ENCODE peak calls at places on chromosomes 11 and 22, in nine cellular contexts. U is HuH-7.5; A is activated T-cell treated with anti-CD3 and anti-CD28 coated beads for 24 hours; J is BJ; M is AG09309; V is GDM1; E is stimulated activated CD4-positive, alpha-beta T cell treated with anti-CD3 and anti-CD28 coated beads, Interleukin-2, amount 100 ng/mL, for 48 hours; L is psoas muscle; Q is neural crest cell. N is an unnamed sample.
A peak's percentile ranks its signal among the peaks of the same experiment; 100 is the strongest.

GRCh38 chr11:122045181-122045586 is 70.8 kb downstream of the BLID start:
- DNase-seq in U (no peak), A (no peak), J (peak; percentile 64), M (peak; percentile 55), V (no peak), E (no peak), L (no peak), Q (no peak), N (no peak)

GRCh38 chr22:45942787-45943493 is 34.0 kb downstream of the WNT7B start:
- DNase-seq in U (no peak), A (no peak), J (no peak), M (no peak), V (no peak), E (no peak), L (no peak), Q (no peak), N (no peak)

GRCh38 chr22:28051787-28052356 is 132.8 kb upstream of the PITPNB start:
- DNase-seq in U (no peak), A (peak; percentile 6), J (no peak), M (no peak), V (no peak), E (peak; percentile 36), L (peak; percentile 72), Q (peak; percentile 85), N (no peak)

GRCh38 chr11:73216466-73216865 is 1.6 kb upstream of the P2RY2 start:
- DNase-seq in U (no peak), A (no peak), J (no peak), M (no peak), V (no peak), E (no peak), L (no peak), Q (no peak), N (no peak)

GRCh38 chr22:46295277-46295971 is 1.2 kb upstream of the GTSE1 start:
- DNase-seq in U (no peak), A (no peak), J (no peak), M (no peak), V (no peak), E (no peak), L (no peak), Q (no peak), N (no peak)

GRCh38 chr22:43477151-43477725 is 65.4 kb downstream of the MPPED1 start:
- DNase-seq in U (no peak), A (no peak), J (no peak), M (no peak), V (no peak), E (no peak), L (no peak), Q (no peak), N (no peak)

GRCh38 chr11:66950113-66950535 is 8.1 kb downstream of the PC start:
- DNase-seq in U (peak; percentile 99), A (peak; percentile 23), J (no peak), M (no peak), V (no peak), E (peak; percentile 16), L (peak; percentile 54), Q (no peak), N (no peak)

GRCh38 chr22:46105494-46106278 is 44.6 kb upstream of the PPARA start:
- DNase-seq in U (peak; percentile 94), A (no peak), J (peak; percentile 76), M (peak; percentile 80), V (no peak), E (no peak), L (no peak), Q (no peak), N (no peak)

GRCh38 chr11:16794047-16794818 is 55.8 kb downstream of the C11orf58 start:
- DNase-seq in U (no peak), A (no peak), J (no peak), M (no peak), V (no peak), E (no peak), L (no peak), Q (no peak), N (no peak)

GRCh38 chr11:114081641-114082414 is 22.3 kb downstream of the ZBTB16 start:
- DNase-seq in U (no peak), A (no peak), J (no peak), M (no peak), V (no peak), E (no peak), L (no peak), Q (no peak), N (no peak)

GRCh38 chr11:36411202-36411640 is 98.9 kb downstream of the TRAF6 start:
- DNase-seq in U (no peak), A (no peak), J (no peak), M (no peak), V (peak; percentile 87), E (no peak), L (no peak), Q (no peak), N (no peak)

GRCh38 chr11:36356201-36356600 is 60.1 kb downstream of the PRR5L start:
- DNase-seq in U (no peak), A (no peak), J (no peak), M (no peak), V (peak; percentile 40), E (no peak), L (no peak), Q (no peak), N (no peak)

GRCh38 chr22:40009231-40009769 is 14.5 kb downstream of the FAM83F start:
- DNase-seq in U (no peak), A (no peak), J (no peak), M (no peak), V (no peak), E (no peak), L (no peak), Q (no peak), N (no peak)

GRCh38 chr22:47022475-47022874 is 260.0 kb downstream of the TBC1D22A start:
- DNase-seq in U (no peak), A (no peak), J (no peak), M (no peak), V (no peak), E (no peak), L (no peak), Q (no peak), N (no peak)

GRCh38 chr11:14423633-14424032 is 64.7 kb upstream of the RRAS2 start:
- DNase-seq in U (no peak), A (no peak), J (no peak), M (no peak), V (no peak), E (no peak), L (no peak), Q (no peak), N (no peak)

GRCh38 chr22:49866646-49867045 is 13.0 kb downstream of the ZBED4 start:
- DNase-seq in U (no peak), A (no peak), J (no peak), M (no peak), V (no peak), E (no peak), L (no peak), Q (no peak), N (no peak)

GRCh38 chr22:20111045-20111688 is 4.7 kb upstream of the RANBP1 start:
- DNase-seq in U (peak; percentile 70), A (no peak), J (no peak), M (no peak), V (no peak), E (no peak), L (peak; percentile 9), Q (no peak), N (no peak)

GRCh38 chr11:109972181-109972715 is 120.9 kb upstream of the ZC3H12C start:
- DNase-seq in U (no peak), A (no peak), J (no peak), M (no peak), V (no peak), E (no peak), L (no peak), Q (no peak), N (no peak)

GRCh38 chr11:93904711-93905110 is 54.3 kb upstream of the VSTM5 start:
- DNase-seq in U (no peak), A (no peak), J (no peak), M (no peak), V (no peak), E (no peak), L (no peak), Q (no peak), N (no peak)

GRCh38 chr11:113862430-113862829 is 12.9 kb downstream of the USP28 start:
- DNase-seq in U (no peak), A (no peak), J (no peak), M (no peak), V (no peak), E (no peak), L (no peak), Q (no peak), N (no peak)

GRCh38 chr22:39723463-39723862 is 152.9 kb downstream of the CACNA1I start:
- DNase-seq in U (no peak), A (no peak), J (no peak), M (no peak), V (no peak), E (no peak), L (no peak), Q (no peak), N (no peak)

GRCh38 chr22:36528336-36528735 is 630 bp downstream of the EIF3D start:
- DNase-seq in U (no peak), A (no peak), J (no peak), M (no peak), V (no peak), E (no peak), L (no peak), Q (no peak), N (no peak)

GRCh38 chr22:22903355-22903777 is 15.8 kb downstream of the IGLL5 start:
- DNase-seq in U (no peak), A (no peak), J (no peak), M (no peak), V (no peak), E (no peak), L (no peak), Q (no peak), N (no peak)

GRCh38 chr11:93741882-93742226 is 382 bp downstream of the C11orf54 start:
- DNase-seq in U (peak; percentile 75), A (no peak), J (peak; percentile 24), M (peak; percentile 17), V (no peak), E (no peak), L (no peak), Q (no peak), N (no peak)

GRCh38 chr11:79366218-79366617 is 74.6 kb downstream of the TENM4 start:
- DNase-seq in U (no peak), A (no peak), J (no peak), M (no peak), V (no peak), E (no peak), L (no peak), Q (no peak), N (no peak)

GRCh38 chr11:122007611-122008071 is 108.4 kb downstream of the BLID start:
- DNase-seq in U (no peak), A (no peak), J (no peak), M (no peak), V (no peak), E (no peak), L (peak; percentile 16), Q (no peak), N (no peak)

GRCh38 chr22:39349506-39349966 is 255 bp upstream of the SYNGR1 start:
- DNase-seq in U (peak; percentile 92), A (no peak), J (no peak), M (no peak), V (peak; percentile 32), E (no peak), L (peak; percentile 46), Q (peak; percentile 44), N (peak; percentile 65)

GRCh38 chr11:10483174-10483573 is 28.1 kb downstream of the AMPD3 start:
- DNase-seq in U (no peak), A (no peak), J (no peak), M (no peak), V (no peak), E (no peak), L (no peak), Q (no peak), N (no peak)

N was measured in GM19239.